ENCODE peak calls at places on chromosomes 3 and 15, in seven cellular contexts. J is spleen; F is endothelial cell; P is left lung; G is CD4-positive, alpha-beta T cell; R is pancreas; E is GM12878. O is an unnamed sample.
A peak's percentile ranks its signal among the peaks of the same experiment; 100 is the strongest.

GRCh38 chr15:68594533-68595259 is 15.9 kb downstream of the CORO2B start:
- DNase-seq in J (peak; percentile 23), G (no peak), E (no peak), R (no peak), P (no peak), F (no peak), O (no peak)

GRCh38 chr15:34065261-34065660 is 26.3 kb upstream of the AVEN start:
- DNase-seq in P (no peak), E (no peak), F (no peak), G (no peak), R (no peak), J (no peak), O (no peak)

GRCh38 chr15:71015342-71015741 is 99.9 kb upstream of the THSD4 start:
- DNase-seq in E (no peak), R (no peak), G (no peak), F (no peak), J (no peak), P (no peak), O (no peak)

GRCh38 chr15:100770781-100771584 is 108.6 kb upstream of the ALDH1A3 start:
- DNase-seq in R (no peak), G (no peak), F (no peak), P (no peak), J (peak; percentile 33), E (no peak), O (no peak)

GRCh38 chr3:171528102-171528501 is 67.9 kb upstream of the TNIK start:
- DNase-seq in R (no peak), E (no peak), J (no peak), F (no peak), P (no peak), G (no peak), O (no peak)

GRCh38 chr3:15223684-15224575 is 17.9 kb downstream of the CAPN7 start:
- DNase-seq in J (no peak), E (no peak), F (no peak), R (no peak), P (no peak), G (no peak), O (no peak)

GRCh38 chr3:186361246-186361611 is 805 bp downstream of the DGKG start:
- DNase-seq in E (no peak), P (peak; percentile 55), J (no peak), R (no peak), G (no peak), F (no peak), O (no peak)

GRCh38 chr15:95432878-95433405 is 897.6 kb upstream of the NR2F2 start:
- DNase-seq in G (no peak), R (no peak), J (no peak), F (no peak), E (no peak), P (no peak), O (no peak)

GRCh38 chr3:103195201-103195600 is 760.4 kb downstream of the ZPLD1 start:
- DNase-seq in R (no peak), E (no peak), F (no peak), J (no peak), G (no peak), P (no peak), O (no peak)

GRCh38 chr3:18389108-18389733 is 35.9 kb downstream of the SATB1 start:
- DNase-seq in G (peak; percentile 8), E (no peak), P (no peak), J (no peak), F (peak; percentile 26), R (no peak), O (no peak)

GRCh38 chr3:46690798-46691197 is 2.7 kb downstream of the ALS2CL start:
- DNase-seq in P (no peak), G (no peak), J (peak; percentile 82), F (no peak), E (no peak), R (no peak), O (no peak)

GRCh38 chr15:41862515-41863116 is 24.0 kb downstream of the PLA2G4B start:
- DNase-seq in P (no peak), F (no peak), J (no peak), G (no peak), E (no peak), R (no peak), O (no peak)

GRCh38 chr15:60713096-60714084 is 234.4 kb upstream of the ICE2 start:
- DNase-seq in E (no peak), J (no peak), P (no peak), F (no peak), R (no peak), G (no peak), O (no peak)

GRCh38 chr15:75371486-75371885 is 3.1 kb upstream of the MAN2C1 start:
- DNase-seq in P (no peak), R (no peak), G (no peak), F (no peak), J (no peak), E (no peak), O (no peak)

GRCh38 chr3:133489466-133490085 is 83.9 kb upstream of the CDV3 start:
- DNase-seq in R (no peak), G (no peak), E (no peak), P (no peak), J (no peak), F (no peak), O (no peak)

GRCh38 chr3:78647735-78648134 is 1120.1 kb downstream of the ROBO1 start:
- DNase-seq in F (no peak), E (no peak), J (no peak), R (no peak), P (no peak), G (no peak), O (no peak)

DNA sequence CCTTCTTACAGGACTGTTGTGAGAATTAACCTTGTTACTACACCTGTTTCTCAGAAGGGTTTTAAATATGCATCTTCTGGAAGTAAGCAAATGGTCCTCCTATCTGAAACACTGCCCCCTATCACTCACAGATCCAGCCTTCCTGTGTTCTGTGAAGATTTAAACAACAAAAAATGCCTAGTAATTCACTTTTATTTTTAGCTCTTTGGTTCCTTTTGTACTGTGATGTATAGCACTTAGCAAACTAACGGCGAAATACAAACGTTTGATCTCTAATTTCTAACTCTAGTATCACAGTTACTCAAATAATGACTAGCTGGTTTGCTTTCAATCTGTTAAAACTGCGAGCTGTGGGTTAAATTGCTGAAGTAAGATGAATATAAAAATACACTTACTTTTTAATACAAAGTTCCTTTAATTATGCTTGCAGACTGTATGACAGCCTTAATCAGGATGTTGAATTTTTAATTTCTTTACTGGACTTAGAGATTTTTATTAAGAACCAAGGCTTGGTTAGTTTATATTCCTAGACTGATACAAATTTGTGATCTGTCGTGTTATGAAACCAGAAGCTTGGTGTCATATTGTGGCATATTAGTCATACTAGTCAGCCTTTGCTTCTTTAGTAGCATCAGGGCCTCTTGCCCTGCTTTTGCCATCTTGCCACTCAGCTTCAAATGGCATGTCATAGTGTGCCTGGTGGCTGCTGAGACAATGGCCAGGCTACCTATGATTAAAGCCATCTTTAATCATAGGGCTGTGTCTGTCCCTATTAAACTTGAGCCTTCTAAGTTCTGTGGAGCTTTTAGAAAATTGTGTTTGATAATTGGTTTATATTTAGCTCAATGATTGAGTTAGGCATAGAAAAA is 9.2 kb downstream of the EIF3J start:
- DNase-seq in F (no peak), E (peak; percentile 41), R (no peak), J (no peak), P (no peak), G (no peak), O (no peak)
- TF ChIP-seq CTCF in F (no peak), E (peak; percentile 42), R (no peak), J (peak; percentile 30), P (peak; percentile 22), G (peak; percentile 55), O (no peak)

GRCh38 chr15:31236184-31237041 is 90.2 kb upstream of the KLF13 start:
- DNase-seq in F (no peak), J (peak; percentile 61), E (no peak), P (no peak), R (peak; percentile 68), G (no peak), O (no peak)
- TF ChIP-seq CTCF in F (no peak), J (no peak), E (no peak), P (no peak), R (no peak), G (no peak), O (no peak)

GRCh38 chr3:33975463-33975862 is 177.0 kb downstream of the PDCD6IP start:
- DNase-seq in P (no peak), J (no peak), E (no peak), F (no peak), G (no peak), R (no peak), O (no peak)

GRCh38 chr3:33982269-33982798 is 183.9 kb downstream of the PDCD6IP start:
- DNase-seq in J (no peak), G (no peak), E (no peak), F (no peak), P (no peak), R (no peak), O (no peak)

GRCh38 chr3:33977227-33977626 is 178.8 kb downstream of the PDCD6IP start:
- DNase-seq in P (no peak), R (no peak), E (no peak), G (no peak), J (no peak), F (no peak), O (no peak)

GRCh38 chr3:33980252-33980651 is 181.8 kb downstream of the PDCD6IP start:
- DNase-seq in E (peak; percentile 11), J (no peak), F (no peak), G (no peak), P (no peak), R (no peak), O (no peak)
- TF ChIP-seq CTCF in E (peak; percentile 56), J (no peak), F (no peak), G (no peak), P (peak; percentile 32), R (no peak), O (no peak)

GRCh38 chr15:32028921-32029320 is 1.4 kb upstream of the CHRNA7 start:
- DNase-seq in E (no peak), F (peak; percentile 59), P (no peak), G (no peak), R (no peak), J (no peak), O (no peak)
- TF ChIP-seq CTCF in E (no peak), F (no peak), P (no peak), G (no peak), R (no peak), J (no peak), O (no peak)

GRCh38 chr15:90837052-90837621 is 31.3 kb upstream of the FURIN start:
- DNase-seq in J (peak; percentile 86), E (no peak), F (no peak), R (no peak), P (no peak), G (no peak), O (no peak)
- TF ChIP-seq CTCF in J (no peak), E (no peak), F (no peak), R (no peak), P (no peak), G (no peak), O (no peak)